ENCODE peak calls at places on chromosomes 3 and 15, in six cellular contexts. V, O, L, Q, T and B are unnamed samples.

GRCh38 chr15:22927761-22928160 is 52.4 kb downstream of the CYFIP1 start:
- DNase-seq in L (no peak), T (no peak), O (no peak), Q (no peak), V (no peak), B (no peak)

GRCh38 chr3:84522893-84523292 is 435.9 kb upstream of the CADM2 start:
- DNase-seq in L (no peak), V (peak; percentile 52), O (no peak), Q (no peak), T (no peak), B (no peak)

GRCh38 chr3:105938101-105938500 is 69.3 kb upstream of the CBLB start:
- DNase-seq in O (peak; percentile 84), V (no peak), L (no peak), T (no peak), Q (peak; percentile 81), B (no peak)

GRCh38 chr3:51550080-51550819 is 11.7 kb downstream of the RAD54L2 start:
- DNase-seq in Q (no peak), V (no peak), L (no peak), T (no peak), O (no peak), B (no peak)

GRCh38 chr3:87309601-87310000 is 33.2 kb upstream of the POU1F1 start:
- DNase-seq in O (no peak), L (no peak), Q (no peak), V (no peak), T (no peak), B (no peak)

GRCh38 chr3:111801697-111802655 is 57.1 kb upstream of the PHLDB2 start:
- DNase-seq in Q (peak; percentile 98), T (no peak), V (no peak), L (no peak), O (peak; percentile 93), B (no peak)

GRCh38 chr15:55407631-55407948 is 569 bp downstream of the CCPG1 start:
- DNase-seq in O (no peak), V (no peak), T (no peak), L (peak; percentile 20), Q (peak; percentile 28), B (no peak)

GRCh38 chr3:170421147-170421641 is 2.5 kb downstream of the CLDN11 start:
- DNase-seq in L (no peak), V (no peak), O (peak; percentile 51), Q (peak; percentile 34), T (peak; percentile 68), B (no peak)

GRCh38 chr15:87877114-87877810 is 379.3 kb downstream of the NTRK3 start:
- DNase-seq in O (peak; percentile 27), T (no peak), V (no peak), L (no peak), Q (peak; percentile 83), B (no peak)

GRCh38 chr3:41158947-41159346 is 40.4 kb upstream of the CTNNB1 start:
- DNase-seq in Q (no peak), V (no peak), O (no peak), T (no peak), L (no peak), B (no peak)

GRCh38 chr3:80233576-80233975 is 465.8 kb upstream of the ROBO1 start:
- DNase-seq in L (no peak), O (no peak), V (no peak), Q (no peak), T (no peak), B (no peak)

GRCh38 chr15:70380484-70380883 is 282.8 kb upstream of the TLE3 start:
- DNase-seq in T (peak; percentile 12), O (no peak), Q (no peak), L (no peak), V (no peak), B (no peak)

GRCh38 chr3:170132335-170132734 is 49.2 kb downstream of the PHC3 start:
- DNase-seq in L (no peak), Q (peak; percentile 28), O (no peak), T (no peak), V (no peak), B (no peak)

GRCh38 chr15:98800437-98801233 is 152.3 kb downstream of the IGF1R start:
- DNase-seq in T (no peak), L (peak; percentile 48), Q (peak; percentile 93), O (peak; percentile 91), V (no peak), B (no peak)

GRCh38 chr3:126995926-126996512 is 13.1 kb downstream of the PLXNA1 start:
- DNase-seq in O (no peak), V (no peak), L (no peak), T (no peak), Q (no peak), B (no peak)

GRCh38 chr3:52046186-52046913 is 10.0 kb downstream of the DUSP7 start:
- DNase-seq in L (no peak), V (peak; percentile 90), Q (peak; percentile 87), O (peak; percentile 98), T (no peak), B (no peak)

GRCh38 chr3:138202945-138203701 is 16.0 kb downstream of the ARMC8 start:
- DNase-seq in O (no peak), T (no peak), Q (no peak), V (no peak), L (no peak), B (no peak)

GRCh38 chr15:52277575-52277974 is 18.0 kb downstream of the MYO5C start:
- DNase-seq in L (no peak), V (no peak), T (no peak), Q (no peak), O (no peak), B (no peak)

GRCh38 chr15:51331141-51331540 is 7.3 kb downstream of the CYP19A1 start:
- DNase-seq in V (no peak), T (no peak), Q (peak; percentile 59), L (no peak), O (no peak), B (no peak)

GRCh38 chr15:75921732-75922703 is 18.3 kb downstream of the FBXO22 start:
- DNase-seq in O (peak; percentile 76), T (peak; percentile 60), Q (peak; percentile 85), L (no peak), V (peak; percentile 82), B (no peak)

GRCh38 chr15:78620021-78620838 is 566 bp downstream of the CHRNA3 start:
- DNase-seq in V (peak; percentile 79), Q (peak; percentile 6), L (peak; percentile 68), T (peak; percentile 52), O (no peak), B (peak; percentile 58)

GRCh38 chr3:101009386-101009785 is 16.2 kb upstream of the ABI3BP start:
- DNase-seq in V (no peak), T (no peak), O (peak; percentile 26), L (no peak), Q (no peak), B (no peak)

GRCh38 chr3:105465251-105465853 is 98.6 kb downstream of the ALCAM start:
- DNase-seq in V (no peak), O (no peak), L (no peak), T (no peak), Q (no peak), B (no peak)

GRCh38 chr3:160707187-160707789 is 30.3 kb downstream of the ARL14 start:
- DNase-seq in T (no peak), V (no peak), Q (peak; percentile 71), L (peak; percentile 12), O (peak; percentile 56), B (no peak)

GRCh38 chr3:33577173-33577572 is 137.0 kb upstream of the UBP1 start:
- DNase-seq in Q (no peak), O (no peak), L (no peak), V (no peak), T (no peak), B (no peak)

GRCh38 chr3:127368186-127369032 is 80.6 kb upstream of the PRR20G start:
- DNase-seq in O (no peak), V (no peak), Q (no peak), T (no peak), L (no peak), B (peak; percentile 44)

GRCh38 chr3:106088270-106088669 is 219.5 kb upstream of the CBLB start:
- DNase-seq in L (no peak), Q (no peak), V (no peak), T (no peak), O (no peak), B (no peak)

GRCh38 chr15:22968356-22968755 is 11.8 kb downstream of the CYFIP1 start:
- DNase-seq in Q (peak; percentile 77), O (peak; percentile 79), L (no peak), T (peak; percentile 14), V (no peak), B (no peak)

GRCh38 chr15:73683624-73684536 is at the start of gene CD276:
- DNase-seq in O (peak; percentile 68), L (peak; percentile 96), T (peak; percentile 87), V (peak; percentile 93), Q (peak; percentile 81), B (peak; percentile 91)

GRCh38 chr15:68524753-68525584 is 53.8 kb upstream of the CORO2B start:
- DNase-seq in L (no peak), V (no peak), O (peak; percentile 96), T (no peak), Q (peak; percentile 75), B (no peak)

GRCh38 chr3:112610121-112610520 is 30.8 kb downstream of the CCDC80 start:
- DNase-seq in T (no peak), V (no peak), L (no peak), O (peak; percentile 91), Q (peak; percentile 61), B (no peak)

GRCh38 chr3:143676742-143677141 is 171.5 kb downstream of the SLC9A9 start:
- DNase-seq in V (no peak), Q (no peak), T (no peak), O (no peak), L (no peak), B (no peak)

GRCh38 chr3:45736707-45737106 is 47.5 kb downstream of the SACM1L start:
- DNase-seq in T (no peak), L (no peak), O (no peak), V (no peak), Q (no peak), B (no peak)

GRCh38 chr15:51758645-51759044 is 7.2 kb downstream of the TMOD2 start:
- DNase-seq in V (peak; percentile 81), O (peak; percentile 76), T (peak; percentile 74), Q (peak; percentile 82), L (no peak), B (no peak)

GRCh38 chr15:50116477-50116876 is 2.6 kb downstream of the ATP8B4 start:
- DNase-seq in V (no peak), O (peak; percentile 31), Q (peak; percentile 14), T (no peak), L (peak; percentile 4), B (no peak)

GRCh38 chr15:91710072-91710471 is 143.4 kb upstream of the SLCO3A1 start:
- DNase-seq in T (no peak), Q (no peak), V (no peak), O (no peak), L (no peak), B (no peak)

GRCh38 chr3:136152176-136152843 is 43.8 kb downstream of the MSL2 start:
- DNase-seq in Q (no peak), V (no peak), L (no peak), T (no peak), O (peak; percentile 20), B (no peak)

GRCh38 chr15:34655198-34655770 is 71.8 kb upstream of the GOLGA8B start:
- DNase-seq in V (no peak), Q (no peak), L (no peak), O (no peak), T (no peak), B (no peak)